ENCODE peak calls at places on chromosome 3, in nine cellular contexts. K is ureter; N is activated CD4-positive, CD25-positive, alpha-beta regulatory T cell; C is SW 1271; H is Daoy; J is BJ; U is AML-193; G is NCI-H774; V is K562. P is an unnamed sample.
A peak's percentile ranks its signal among the peaks of the same experiment; 100 is the strongest.

GRCh38 chr3:38998086-38998485 is 53.7 kb downstream of the SCN11A start:
- DNase-seq in H (no peak), N (no peak), C (no peak), J (peak; percentile 39), U (no peak), V (no peak), K (no peak), G (no peak), P (no peak)

GRCh38 chr3:98038241-98038640 is 3.1 kb upstream of the GABRR3 start:
- DNase-seq in C (no peak), J (no peak), K (no peak), V (no peak), U (no peak), H (no peak), G (no peak), N (no peak), P (no peak)

GRCh38 chr3:168030488-168031054 is 65.2 kb downstream of the GOLIM4 start:
- DNase-seq in C (no peak), K (no peak), N (no peak), H (no peak), J (no peak), U (no peak), G (no peak), V (no peak), P (no peak)

GRCh38 chr3:121529308-121529707 is 16.5 kb downstream of the POLQ start:
- DNase-seq in J (no peak), G (no peak), C (no peak), K (no peak), V (peak; percentile 19), U (peak; percentile 13), N (no peak), H (no peak), P (no peak)

GRCh38 chr3:61847784-61848462 is 286.6 kb downstream of the PTPRG start:
- DNase-seq in U (no peak), N (no peak), G (no peak), C (no peak), H (no peak), J (no peak), V (no peak), K (peak; percentile 49), P (no peak)

GRCh38 chr3:27752926-27753325 is 30.8 kb upstream of the EOMES start:
- DNase-seq in H (no peak), C (no peak), V (no peak), K (no peak), G (no peak), N (no peak), U (no peak), J (no peak), P (no peak)

GRCh38 chr3:156617781-156618180 is 56.6 kb upstream of the TIPARP start:
- DNase-seq in V (no peak), N (no peak), K (no peak), H (no peak), J (no peak), C (no peak), U (no peak), G (no peak), P (no peak)

GRCh38 chr3:177610677-177611654 is 413.7 kb upstream of the TBL1XR1 start:
- DNase-seq in K (peak; percentile 61), H (peak; percentile 21), U (no peak), J (no peak), V (no peak), N (no peak), C (no peak), G (peak; percentile 82), P (peak; percentile 68)

GRCh38 chr3:179706233-179706632 is 53.4 kb downstream of the USP13 start:
- DNase-seq in V (no peak), C (no peak), N (no peak), U (no peak), K (no peak), J (no peak), H (no peak), G (no peak), P (no peak)

GRCh38 chr3:45560270-45561020 is 34.1 kb upstream of the LIMD1 start:
- DNase-seq in C (no peak), U (no peak), V (no peak), H (no peak), J (no peak), K (peak; percentile 71), N (no peak), G (no peak), P (no peak)

GRCh38 chr3:37540786-37541185 is 320.9 kb upstream of the CTDSPL start:
- DNase-seq in C (no peak), V (no peak), N (no peak), H (no peak), G (no peak), J (no peak), U (no peak), K (no peak), P (no peak)

GRCh38 chr3:9600597-9600996 is 47.0 kb upstream of the LHFPL4 start:
- DNase-seq in C (no peak), N (no peak), G (peak; percentile 54), U (no peak), H (peak; percentile 2), K (peak; percentile 47), V (no peak), J (no peak), P (no peak)

GRCh38 chr3:55893045-55893664 is 406.0 kb upstream of the WNT5A start:
- DNase-seq in U (no peak), N (no peak), H (peak; percentile 63), V (no peak), C (no peak), K (no peak), J (no peak), G (no peak), P (no peak)

GRCh38 chr3:79808515-79808914 is 40.7 kb upstream of the ROBO1 start:
- DNase-seq in H (no peak), V (no peak), U (no peak), G (no peak), N (no peak), C (no peak), J (no peak), K (no peak), P (no peak)

GRCh38 chr3:127316685-127317084 is 28.8 kb upstream of the PRR20G start:
- DNase-seq in K (no peak), G (no peak), N (no peak), J (no peak), U (no peak), V (no peak), H (no peak), C (no peak), P (no peak)

GRCh38 chr3:188283347-188283746 is 129.4 kb downstream of the LPP start:
- DNase-seq in V (no peak), N (no peak), G (no peak), C (no peak), K (peak; percentile 54), U (peak; percentile 40), H (no peak), J (no peak), P (no peak)

GRCh38 chr3:10194328-10195071 is 29.8 kb downstream of the IRAK2 start:
- DNase-seq in K (peak; percentile 69), N (no peak), J (no peak), C (no peak), U (no peak), H (no peak), G (no peak), V (peak; percentile 61), P (no peak)

GRCh38 chr3:146160964-146161724 is at the start of gene PLOD2:
- DNase-seq in U (no peak), K (peak; percentile 75), C (no peak), V (peak; percentile 8), N (no peak), G (peak; percentile 95), J (peak; percentile 51), H (peak; percentile 86), P (peak; percentile 88)